ENCODE peak calls at places on chromosomes 1 and 21, in nine cellular contexts. W is IMR-90; V is aorta; M is GM23248; D is psoas muscle; S is spleen; N is heart left ventricle; T is naive thymus-derived CD4-positive, alpha-beta T cell; G is A549. X is an unnamed sample. For H3K4me1 and H3K9me3, the result is how much of the 10 kb centered on the place peaks cover.

GRCh38 chr1:30982937-30983336 is 74.4 kb upstream of the SDC3 start:
- DNase-seq in V (no peak), D (no peak), N (no peak), T (no peak), W (peak), G (no peak), S (no peak), M (peak), X (no peak)

GRCh38 chr1:74399249-74399648 is 113.2 kb downstream of the LRRC53 start:
- DNase-seq in D (no peak), S (no peak), W (no peak), N (no peak), T (no peak), M (no peak), G (no peak), V (no peak), X (no peak)

GRCh38 chr1:246934777-246935176 is 3.0 kb upstream of the AHCTF1 start:
- DNase-seq in T (no peak), W (no peak), S (no peak), N (no peak), M (no peak), G (no peak), V (no peak), D (no peak), X (no peak)

GRCh38 chr1:13813398-13814012 is 113.5 kb downstream of the PRDM2 start:
- DNase-seq in N (no peak), W (no peak), S (peak), G (no peak), T (peak), M (peak), D (peak), V (peak), X (peak)

GRCh38 chr1:6523566-6523965 is 30.7 kb downstream of the NOL9 start:
- DNase-seq in W (peak), M (peak), D (peak), N (peak), T (no peak), G (peak), V (peak), S (no peak), X (peak)

GRCh38 chr1:29811727-29812396 is 575.5 kb downstream of the PTPRU start:
- DNase-seq in G (no peak), S (peak), W (no peak), T (no peak), D (no peak), M (no peak), V (peak), N (no peak), X (no peak)

GRCh38 chr1:234605983-234606730 is 3.8 kb downstream of the IRF2BP2 start:
- DNase-seq in M (peak), T (no peak), G (no peak), N (no peak), W (peak), S (peak), D (peak), V (no peak), X (no peak)

GRCh38 chr1:206604861-206605260 is 7.4 kb downstream of the EIF2D start:
- DNase-seq in N (no peak), G (no peak), D (no peak), W (no peak), M (no peak), S (no peak), V (no peak), T (no peak), X (no peak)

GRCh38 chr1:34984435-34985062 is 598 bp downstream of the TMEM35B start:
- DNase-seq in T (no peak), S (no peak), D (peak), N (peak), M (peak), G (no peak), W (peak), V (peak), X (peak)

GRCh38 chr1:30966690-30967369 is 58.3 kb upstream of the SDC3 start:
- DNase-seq in S (no peak), N (peak), D (no peak), V (no peak), W (peak), G (no peak), T (no peak), M (peak), X (no peak)

GRCh38 chr1:107877092-107877491 is 87.9 kb downstream of the VAV3 start:
- DNase-seq in N (no peak), S (no peak), G (no peak), V (no peak), M (peak), D (no peak), W (peak), T (no peak), X (peak)

GRCh38 chr21:20592482-20592881 is 405.7 kb upstream of the NCAM2 start:
- DNase-seq in D (no peak), G (no peak), V (no peak), W (no peak), T (no peak), S (no peak), N (no peak), M (no peak), X (no peak)

GRCh38 chr1:65679773-65680172 is 112.9 kb upstream of the PDE4B start:
- DNase-seq in S (no peak), N (no peak), D (no peak), G (no peak), M (no peak), V (no peak), T (no peak), W (no peak), X (no peak)

GRCh38 chr1:96843196-96843595 is 121.6 kb downstream of the PTBP2 start:
- DNase-seq in W (peak), G (no peak), S (no peak), V (no peak), N (no peak), T (no peak), D (no peak), M (peak), X (no peak)

GRCh38 chr21:39153373-39153772 is 29.9 kb downstream of the PSMG1 start:
- DNase-seq in G (no peak), M (peak), D (no peak), S (no peak), N (no peak), T (no peak), W (no peak), V (no peak), X (peak)

GRCh38 chr1:155940993-155941844 is at the start of gene RXFP4:
- DNase-seq in W (no peak), G (no peak), N (no peak), M (peak), T (no peak), V (no peak), D (no peak), S (peak), X (no peak)

GRCh38 chr1:56710646-56711045 is 65.5 kb downstream of the PRKAA2 start:
- DNase-seq in M (peak), D (no peak), G (no peak), V (no peak), W (peak), N (no peak), T (no peak), S (no peak), X (no peak)

GRCh38 chr1:213070399-213070798 is 19.4 kb downstream of the RPS6KC1 start:
- DNase-seq in N (no peak), V (no peak), D (no peak), G (no peak), S (no peak), W (peak), M (peak), T (no peak), X (peak)

GRCh38 chr21:26842976-26843911 is 2.0 kb downstream of the ADAMTS1 start:
- DNase-seq in V (peak), T (no peak), M (peak), W (peak), S (peak), N (peak), D (peak), G (no peak), X (peak)

GRCh38 chr1:185375583-185375982 is 58.5 kb upstream of the IVNS1ABP start:
- DNase-seq in N (peak), S (peak), M (peak), G (no peak), W (no peak), V (no peak), T (no peak), D (peak), X (no peak)

GRCh38 chr21:29441651-29442050 is 142.9 kb downstream of the BACH1 start:
- DNase-seq in T (no peak), N (no peak), W (no peak), S (no peak), D (no peak), G (no peak), V (no peak), M (peak), X (no peak)

GRCh38 chr1:150560576-150560975 is 11.4 kb downstream of the ADAMTSL4 start:
- DNase-seq in S (peak), D (peak), N (no peak), V (no peak), W (no peak), T (no peak), G (no peak), M (no peak), X (no peak)

GRCh38 chr1:156293895-156294294 is 1.6 kb downstream of the GLMP start:
- DNase-seq in V (no peak), W (no peak), S (no peak), G (no peak), M (no peak), N (no peak), D (no peak), T (no peak), X (no peak)

GRCh38 chr21:45856422-45856821 is 125.1 kb upstream of the COL6A1 start:
- DNase-seq in G (no peak), T (no peak), N (no peak), V (peak), W (no peak), M (no peak), D (no peak), S (no peak), X (peak)

GRCh38 chr1:115179397-115179835 is 90.1 kb upstream of the TSPAN2 start:
- DNase-seq in V (no peak), S (no peak), G (peak), M (peak), D (peak), N (peak), T (no peak), W (peak), X (no peak)

GRCh38 chr1:67214420-67215174 is 48.3 kb downstream of the IL23R start:
- DNase-seq in V (no peak), W (peak), D (no peak), G (no peak), N (no peak), S (no peak), T (peak), M (peak), X (peak)

GRCh38 chr21:28090546-28090945 is 902.1 kb downstream of the LTN1 start:
- DNase-seq in V (no peak), M (no peak), D (no peak), G (no peak), S (no peak), W (no peak), T (no peak), N (no peak), X (no peak)

GRCh38 chr21:28084951-28085350 is 907.7 kb downstream of the LTN1 start:
- DNase-seq in M (no peak), D (no peak), G (no peak), V (no peak), W (no peak), S (no peak), T (no peak), N (no peak), X (no peak)

GRCh38 chr21:28086861-28087581 is 905.7 kb downstream of the LTN1 start:
- DNase-seq in G (no peak), D (no peak), V (no peak), M (no peak), T (no peak), S (no peak), N (no peak), W (no peak), X (no peak)

GRCh38 chr21:28091500-28091899 is 901.2 kb downstream of the LTN1 start:
- DNase-seq in W (no peak), S (no peak), M (no peak), G (no peak), V (no peak), D (no peak), T (no peak), N (no peak), X (no peak)

DNA sequence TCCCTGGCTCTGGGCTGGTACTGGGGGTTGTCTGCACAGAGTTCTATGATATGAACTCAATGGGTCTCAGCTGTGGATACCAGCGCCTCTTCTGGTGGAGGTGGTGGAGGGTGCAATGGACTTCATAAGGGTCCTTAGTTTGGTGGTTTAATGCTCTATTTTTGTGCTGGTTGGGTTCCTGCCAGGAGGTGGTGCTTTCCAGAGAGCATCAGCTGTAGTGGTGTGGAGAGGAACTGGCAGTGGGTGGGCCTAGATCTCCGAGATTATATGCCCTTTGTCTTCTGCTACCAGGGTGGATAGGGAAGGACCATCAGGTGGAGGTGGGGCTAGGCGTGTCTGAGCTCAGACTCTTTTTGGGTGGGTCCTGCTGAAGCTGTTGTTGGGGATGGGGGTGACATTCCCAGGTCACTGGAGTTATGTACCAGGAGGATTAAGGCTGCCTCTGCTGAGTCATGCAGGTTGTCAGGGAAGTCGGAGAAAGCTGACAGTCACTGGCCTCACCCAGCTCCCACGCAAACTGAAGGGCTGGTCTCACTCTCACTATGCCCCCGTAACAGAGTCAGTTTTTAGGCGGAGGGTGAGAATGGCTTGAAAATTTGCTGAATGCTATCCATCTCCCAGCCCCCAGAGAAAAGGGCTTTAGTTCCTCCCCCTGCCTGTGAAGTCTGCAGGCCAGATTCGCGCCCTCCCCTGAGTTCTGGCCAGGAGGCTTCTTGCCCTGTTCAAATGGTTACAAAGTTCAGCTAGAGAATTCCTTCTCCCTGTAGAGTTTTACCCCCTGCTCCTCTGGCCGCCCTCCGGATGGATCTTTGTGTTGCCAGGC is 902.9 kb downstream of the LTN1 start:
- DNase-seq in N (no peak), G (no peak), S (no peak), W (no peak), V (no peak), T (no peak), D (peak), M (no peak), X (no peak)
- H3K4me3 ChIP-seq in N (peak), G (no peak), S (no peak), W (no peak), V (peak), T (no peak), D (peak), M (no peak), X (no peak)

GRCh38 chr21:43864806-43865470 is at the start of gene AGPAT3:
- DNase-seq in S (peak), D (no peak), W (no peak), N (peak), T (peak), M (peak), G (no peak), V (peak), X (peak)
- H3K4me1 ChIP-seq in S (under half), D (under half), W (under half), N (under half), T (under half), M (under half), G (under half), V (under half), X (under half)

DNA sequence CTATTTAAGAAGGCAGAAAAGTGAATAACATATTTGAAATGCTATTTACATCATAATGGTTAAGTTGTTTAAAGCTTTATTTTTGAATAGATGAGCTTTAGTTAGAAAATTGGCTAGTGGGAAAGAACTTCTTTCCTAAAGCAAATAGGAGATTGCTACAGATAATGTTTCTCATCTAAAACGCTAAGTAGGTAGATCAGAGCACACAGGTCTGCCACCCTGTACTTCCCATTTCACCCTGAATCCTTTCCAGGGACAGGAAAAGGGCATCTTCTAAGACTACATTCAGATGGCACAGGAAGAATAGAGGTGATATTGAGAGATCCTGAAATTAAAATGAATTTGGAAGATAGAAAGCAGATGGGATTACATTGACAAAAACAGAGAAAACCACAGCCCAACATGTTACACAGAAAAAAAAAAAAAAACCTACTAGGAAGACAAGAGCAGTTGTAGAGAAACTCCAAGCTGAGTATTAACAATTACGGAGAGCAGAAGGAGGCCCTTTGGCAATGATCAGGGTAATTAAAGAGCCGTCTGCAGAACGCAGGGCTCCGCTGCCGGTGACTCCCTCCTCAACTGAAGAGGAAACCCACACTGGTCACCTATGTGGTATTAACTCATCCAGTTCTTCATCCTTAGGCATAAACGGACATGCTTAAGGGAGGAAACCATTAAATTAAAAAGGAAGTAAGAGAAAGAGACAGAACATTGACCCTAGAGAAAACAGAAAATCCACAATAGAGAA is 53.6 kb upstream of the MAP10 start:
- DNase-seq in S (no peak), V (no peak), G (no peak), T (no peak), M (no peak), N (no peak), D (no peak), W (no peak), X (no peak)
- H3K9me3 ChIP-seq in S (under half), V (under half), G (under half), T (under half), M (under half), N (under half), D (under half), W (under half), X (under half)

GRCh38 chr1:27349784-27350672 is 8.2 kb downstream of the SYTL1 start:
- DNase-seq in N (peak), D (peak), W (peak), V (peak), G (peak), M (peak), T (no peak), S (peak), X (no peak)
- H3K4me3 ChIP-seq in N (peak), D (peak), W (peak), V (no peak), G (peak), M (peak), T (no peak), S (peak), X (no peak)